ENCODE peak calls at places on chromosomes 4 and X, in eight cellular contexts. T is stimulated activated CD4-positive, alpha-beta T cell treated with anti-CD3 and anti-CD28 coated beads, Interleukin-1b, Interleukin-23, amount 100 ng/mL, for 4 hours; Y is left ventricle myocardium superior; B is MV-4-11; N is activated CD8-positive, alpha-beta memory T cell treated with anti-CD3 and anti-CD28 coated beads for 48 hours; M is Calu3; W is right lobe of liver; G is activated CD4-positive, alpha-beta T cell treated with anti-CD3 and anti-CD28 coated beads for 24 hours. D is an unnamed sample.

GRCh38 chrX:71909956-71910355 is 689 bp upstream of the NHSL2 start:
- DNase-seq in T (no peak), Y (peak), B (no peak), N (no peak), M (no peak), W (no peak), G (no peak), D (no peak)

GRCh38 chrX:499870-500364 is 113.2 kb upstream of the PPP2R3B start:
- DNase-seq in T (no peak), Y (no peak), B (no peak), N (no peak), M (no peak), W (no peak), G (no peak), D (no peak)

GRCh38 chr4:140249351-140249750 is 95.4 kb upstream of the MAML3 start:
- DNase-seq in T (no peak), Y (no peak), B (peak), N (no peak), M (no peak), W (no peak), G (no peak), D (peak)

GRCh38 chrX:65920620-65921019 is 119.3 kb downstream of the VSIG4 start:
- DNase-seq in T (no peak), Y (no peak), B (no peak), N (no peak), M (no peak), W (no peak), G (no peak), D (no peak)

GRCh38 chrX:11724122-11725017 is 33.7 kb upstream of the MSL3 start:
- DNase-seq in T (no peak), Y (no peak), B (peak), N (no peak), M (peak), W (no peak), G (no peak), D (peak)

GRCh38 chrX:368811-369562 is 17.7 kb downstream of the PPP2R3B start:
- DNase-seq in T (no peak), Y (peak), B (no peak), N (no peak), M (no peak), W (no peak), G (no peak), D (no peak)

GRCh38 chr4:144734522-144734921 is 88.6 kb downstream of the HHIP start:
- DNase-seq in T (no peak), Y (no peak), B (no peak), N (no peak), M (no peak), W (no peak), G (no peak), D (no peak)

GRCh38 chrX:71542411-71542810 is 9.5 kb downstream of the OGT start:
- DNase-seq in T (no peak), Y (no peak), B (peak), N (no peak), M (no peak), W (no peak), G (no peak), D (peak)

GRCh38 chr4:82044141-82044993 is 329.4 kb downstream of the HNRNPD start:
- DNase-seq in T (no peak), Y (peak), B (no peak), N (no peak), M (peak), W (peak), G (peak), D (peak)

GRCh38 chr4:145934434-145935047 is 4.1 kb downstream of the ZNF827 start:
- DNase-seq in T (no peak), Y (no peak), B (peak), N (no peak), M (no peak), W (no peak), G (no peak), D (no peak)

GRCh38 chr4:7800996-7801395 is 138.7 kb downstream of the AFAP1 start:
- DNase-seq in T (no peak), Y (no peak), B (no peak), N (no peak), M (no peak), W (no peak), G (no peak), D (no peak)

GRCh38 chrX:119089619-119090018 is 16.8 kb downstream of the CT47C1 start:
- DNase-seq in T (no peak), Y (no peak), B (peak), N (no peak), M (no peak), W (no peak), G (no peak), D (no peak)

GRCh38 chr4:176988226-176988625 is 195.5 kb upstream of the VEGFC start:
- DNase-seq in T (no peak), Y (no peak), B (peak), N (no peak), M (peak), W (no peak), G (no peak), D (peak)

GRCh38 chr4:62531250-62531649 is 1331.1 kb downstream of the ADGRL3 start:
- DNase-seq in T (no peak), Y (no peak), B (no peak), N (no peak), M (no peak), W (no peak), G (no peak), D (no peak)

GRCh38 chr4:140839888-140840790 is 84.0 kb upstream of the TBC1D9 start:
- DNase-seq in T (no peak), Y (no peak), B (no peak), N (no peak), M (no peak), W (no peak), G (no peak), D (no peak)

GRCh38 chrX:97763391-97763790 is 879.7 kb downstream of the RPA4 start:
- DNase-seq in T (no peak), Y (no peak), B (no peak), N (no peak), M (no peak), W (no peak), G (no peak), D (no peak)

GRCh38 chr4:57157611-57158137 is 47.5 kb upstream of the IGFBP7 start:
- DNase-seq in T (no peak), Y (no peak), B (no peak), N (no peak), M (no peak), W (no peak), G (no peak), D (no peak)

GRCh38 chr4:67713531-67714247 is 12.7 kb upstream of the UBA6 start:
- DNase-seq in T (no peak), Y (no peak), B (no peak), N (no peak), M (no peak), W (no peak), G (no peak), D (peak)

D was measured in dermis blood vessel endothelial cell.